ENCODE peak calls at places on chromosome 1, in six cellular contexts. D is effector memory CD4-positive, alpha-beta T cell; G is fibroblast of the aortic adventitia; B is cardiac muscle cell; L is dorsolateral prefrontal cortex; J is BJ. X is an unnamed sample.

GRCh38 chr1:115317101-115318012 is 20.7 kb downstream of the NGF start:
- DNase-seq in D (no peak), G (no peak), B (no peak), L (no peak), J (no peak), X (no peak)

GRCh38 chr1:22107126-22107525 is 35.8 kb downstream of the WNT4 start:
- DNase-seq in D (no peak), G (no peak), B (no peak), L (no peak), J (no peak), X (no peak)

GRCh38 chr1:59055908-59056719 is 240.8 kb upstream of the FGGY start:
- DNase-seq in D (no peak), G (peak; percentile 65), B (no peak), L (no peak), J (no peak), X (peak; percentile 53)

GRCh38 chr1:154972517-154973343 is 1.8 kb upstream of the CKS1B start:
- DNase-seq in D (no peak), G (peak; percentile 96), B (peak; percentile 98), L (no peak), J (peak; percentile 85), X (peak; percentile 81)

GRCh38 chr1:225442156-225442555 is 14.3 kb upstream of the LBR start:
- DNase-seq in D (no peak), G (no peak), B (no peak), L (no peak), J (no peak), X (no peak)

GRCh38 chr1:95371666-95372320 is 137.8 kb downstream of the RWDD3 start:
- DNase-seq in D (no peak), G (no peak), B (no peak), L (no peak), J (no peak), X (no peak)

GRCh38 chr1:175268720-175269119 is 76.1 kb upstream of the KIAA0040 start:
- DNase-seq in D (no peak), G (no peak), B (peak; percentile 27), L (no peak), J (no peak), X (no peak)

GRCh38 chr1:179230721-179231120 is 1.2 kb upstream of the ABL2 start:
- DNase-seq in D (no peak), G (peak; percentile 30), B (no peak), L (no peak), J (no peak), X (no peak)

GRCh38 chr1:204308023-204308628 is 51.6 kb downstream of the PLEKHA6 start:
- DNase-seq in D (no peak), G (peak; percentile 50), B (peak; percentile 33), L (no peak), J (no peak), X (no peak)

GRCh38 chr1:54153548-54154439 is 994 bp upstream of the CDCP2 start:
- DNase-seq in D (no peak), G (peak; percentile 88), B (peak; percentile 88), L (no peak), J (no peak), X (peak; percentile 76)

GRCh38 chr1:212413902-212414327 is 771 bp downstream of the PACC1 start:
- DNase-seq in D (no peak), G (peak; percentile 12), B (peak; percentile 19), L (no peak), J (no peak), X (no peak)

GRCh38 chr1:65344171-65344570 is 34.8 kb downstream of the DNAJC6 start:
- DNase-seq in D (no peak), G (no peak), B (no peak), L (no peak), J (no peak), X (no peak)

GRCh38 chr1:50231209-50231608 is 122.5 kb downstream of the ELAVL4 start:
- DNase-seq in D (no peak), G (no peak), B (no peak), L (no peak), J (no peak), X (peak; percentile 29)

GRCh38 chr1:186849271-186849671 is 20.5 kb downstream of the PLA2G4A start:
- DNase-seq in D (no peak), G (no peak), B (no peak), L (no peak), J (no peak), X (no peak)

GRCh38 chr1:151478140-151478812 is 19.0 kb upstream of the POGZ start:
- DNase-seq in D (no peak), G (no peak), B (no peak), L (no peak), J (no peak), X (no peak)

GRCh38 chr1:188372821-188373220 is 1544.1 kb downstream of the PLA2G4A start:
- DNase-seq in D (no peak), G (no peak), B (no peak), L (no peak), J (no peak), X (no peak)

GRCh38 chr1:203797948-203798347 is 2.5 kb downstream of the ZBED6 start:
- DNase-seq in D (no peak), G (no peak), B (no peak), L (no peak), J (no peak), X (no peak)

GRCh38 chr1:170586942-170587593 is 55.1 kb downstream of the GORAB start:
- DNase-seq in D (no peak), G (peak; percentile 96), B (peak; percentile 80), L (no peak), J (peak; percentile 29), X (no peak)

GRCh38 chr1:201711811-201712210 is 117.1 kb upstream of the IPO9 start:
- DNase-seq in D (no peak), G (peak; percentile 63), B (no peak), L (no peak), J (no peak), X (peak; percentile 42)

GRCh38 chr1:45205910-45206721 is at the start of gene ZSWIM5:
- DNase-seq in D (peak; percentile 60), G (peak; percentile 51), B (peak; percentile 53), L (peak; percentile 80), J (no peak), X (peak; percentile 92)

GRCh38 chr1:31180338-31180737 is 59.3 kb downstream of the NKAIN1 start:
- DNase-seq in D (no peak), G (no peak), B (no peak), L (no peak), J (no peak), X (no peak)

DNA sequence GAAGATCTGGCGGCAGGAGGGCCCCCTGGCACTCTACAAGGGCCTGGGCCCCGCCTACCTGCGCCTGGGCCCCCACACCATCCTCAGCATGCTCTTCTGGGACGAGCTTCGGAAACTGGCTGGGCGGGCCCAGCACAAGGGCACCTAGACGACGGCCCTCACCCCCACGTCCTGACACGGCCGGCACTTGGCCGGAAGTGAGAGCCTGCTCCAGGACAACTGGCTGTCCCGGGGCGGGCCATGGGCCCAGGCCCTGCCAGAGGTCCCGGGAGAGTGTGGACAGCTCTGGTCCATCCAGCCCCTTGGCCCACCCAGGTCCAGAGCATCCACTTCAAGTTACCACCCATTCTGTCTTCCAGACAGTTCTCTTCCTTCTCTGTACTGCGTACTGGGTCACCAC is 3.0 kb upstream of the TMEM82 start:
- DNase-seq in D (no peak), G (no peak), B (no peak), L (no peak), J (no peak), X (no peak)
- H3K4me3 ChIP-seq in D (no peak overlapping the region), G (no peak overlapping the region), B (no peak overlapping the region), L (no peak overlapping the region), J (no peak overlapping the region), X (no peak overlapping the region)

GRCh38 chr1:116731439-116731838 is 22.8 kb upstream of the CD2 start:
- DNase-seq in D (no peak), G (no peak), B (no peak), L (no peak), J (no peak), X (no peak)

GRCh38 chr1:116735246-116735645 is 19.0 kb upstream of the CD2 start:
- DNase-seq in D (no peak), G (no peak), B (no peak), L (no peak), J (no peak), X (no peak)

GRCh38 chr1:116737020-116737854 is 17.0 kb upstream of the CD2 start:
- DNase-seq in D (peak; percentile 65), G (peak; percentile 74), B (peak; percentile 76), L (peak; percentile 7), J (no peak), X (peak; percentile 43)

GRCh38 chr1:116732726-116733125 is 21.5 kb upstream of the CD2 start:
- DNase-seq in D (no peak), G (no peak), B (no peak), L (no peak), J (no peak), X (no peak)

GRCh38 chr1:116733466-116734108 is 20.6 kb upstream of the CD2 start:
- DNase-seq in D (no peak), G (no peak), B (no peak), L (no peak), J (no peak), X (no peak)
- H3K4me3 ChIP-seq in D (no peak overlapping the region), G (no peak overlapping the region), B (no peak overlapping the region), L (no peak overlapping the region), J (no peak overlapping the region), X (no peak overlapping the region)

GRCh38 chr1:42932442-42932941 is 26.2 kb downstream of the SLC2A1 start:
- DNase-seq in D (no peak), G (no peak), B (no peak), L (no peak), J (no peak), X (no peak)

GRCh38 chr1:42933060-42933586 is 25.5 kb downstream of the SLC2A1 start:
- DNase-seq in D (no peak), G (no peak), B (no peak), L (no peak), J (no peak), X (no peak)

GRCh38 chr1:42934111-42934510 is 24.6 kb downstream of the SLC2A1 start:
- DNase-seq in D (no peak), G (no peak), B (no peak), L (no peak), J (no peak), X (no peak)

GRCh38 chr1:42934541-42935312 is 23.9 kb downstream of the SLC2A1 start:
- DNase-seq in D (no peak), G (no peak), B (no peak), L (no peak), J (no peak), X (no peak)

DNA sequence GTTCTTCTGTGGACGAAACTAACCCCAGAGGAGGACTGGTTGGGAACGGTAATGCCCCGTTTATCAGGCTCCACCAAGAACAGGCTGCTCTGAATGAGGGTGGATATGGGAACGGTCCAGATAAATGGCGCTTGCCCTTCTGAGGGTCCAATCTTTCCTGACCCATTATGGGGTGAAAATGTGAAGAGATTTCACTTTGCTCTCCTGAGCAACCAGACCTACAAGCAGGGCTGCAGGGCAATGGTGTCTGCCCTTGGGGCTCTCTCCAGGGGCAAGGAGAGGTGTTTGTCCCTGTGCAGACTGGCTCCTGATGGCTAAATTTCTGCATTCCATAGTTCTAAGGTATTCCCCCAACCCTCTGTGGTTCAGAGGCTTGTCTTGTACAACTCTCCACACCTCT is 25.1 kb downstream of the SLC2A1 start:
- DNase-seq in D (no peak), G (no peak), B (no peak), L (no peak), J (no peak), X (no peak)
- H3K4me3 ChIP-seq in D (no peak overlapping the region), G (no peak overlapping the region), B (no peak overlapping the region), L (no peak overlapping the region), J (no peak overlapping the region), X (no peak overlapping the region)

DNA sequence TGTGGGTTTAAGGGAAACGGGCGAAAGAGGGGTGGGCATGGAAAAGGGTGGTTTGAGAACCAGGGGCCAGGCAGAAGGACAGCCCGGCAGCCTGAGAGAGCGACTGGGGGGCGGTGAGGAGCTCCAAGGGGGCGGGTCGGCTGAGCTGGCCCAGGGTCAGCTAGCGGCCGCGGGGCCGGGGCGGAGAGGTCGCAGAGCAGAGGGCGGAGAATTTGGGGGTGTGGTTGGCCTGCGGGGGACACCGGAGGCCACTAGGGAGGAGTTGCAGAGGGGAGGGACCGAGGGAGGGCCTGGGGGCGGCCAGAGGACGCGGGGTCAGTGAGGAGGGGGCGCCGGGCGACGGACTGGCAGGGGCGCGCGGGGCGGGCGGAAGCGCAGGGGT is 54.7 kb downstream of the NDUFS5 start:
- DNase-seq in D (no peak), G (no peak), B (no peak), L (peak; percentile 14), J (no peak), X (peak; percentile 72)
- H3K4me3 ChIP-seq in D (peak overlapping the region; percentile 32), G (peak overlapping the region; percentile 49), B (peak overlapping the region; percentile 95), L (peak overlapping the region; percentile 57), J (peak overlapping the region; percentile 49), X (peak overlapping the region; percentile 89)

X was measured in right cardiac atrium.